ENCODE peak calls at places on chromosomes 12 and 14, in four cellular contexts. T is iris pigment epithelial cell, H is AG10803, N is NCI-H187 treated with DMSO at 0.1 percent for 48 hours. J is an unnamed sample.

GRCh38 chr12:20527396-20528154 is 159.2 kb downstream of the PDE3A start:
- DNase-seq in N (no peak), T (peak), H (no peak), J (peak)

GRCh38 chr12:115203661-115204060 is 519.7 kb upstream of the TBX3 start:
- DNase-seq in N (no peak), T (peak), H (peak), J (peak)

GRCh38 chr14:103132381-103133212 is 9.3 kb downstream of the TNFAIP2 start:
- DNase-seq in N (no peak), T (peak), H (no peak), J (no peak)

GRCh38 chr14:67680941-67681340 is 6.5 kb upstream of the VTI1B start:
- DNase-seq in T (no peak), N (no peak), H (no peak), J (no peak)

GRCh38 chr12:125028106-125028505 is 34.7 kb downstream of the BRI3BP start:
- DNase-seq in T (no peak), H (no peak), N (no peak), J (no peak)

GRCh38 chr14:63800083-63800482 is 52.7 kb upstream of the SYNE2 start:
- DNase-seq in T (no peak), H (no peak), N (no peak), J (no peak)

GRCh38 chr14:73462078-73462715 is 3.9 kb upstream of the NUMB start:
- DNase-seq in N (no peak), T (peak), H (peak), J (peak)

GRCh38 chr14:73750161-73750901 is 36.1 kb upstream of the PNMA1 start:
- DNase-seq in N (no peak), H (no peak), T (no peak), J (no peak)

J was measured in fibroblast of mammary gland.